ENCODE peak calls at places on chromosome 21, in ten cellular contexts. V is anterior cingulate cortex; L is lower lobe of right lung; B is NCI-H1417; K is endothelial cell; J is stimulated activated CD4-positive, alpha-beta T cell treated with anti-CD3 and anti-CD28 coated beads, Interleukin-1b, Interleukin-23, amount 100 ng/mL, for 1 hour; D is left ventricle myocardium inferior; F is astrocyte of the spinal cord; W is iPS-NIHi11; G is stomach. E is an unnamed sample.

GRCh38 chr21:33403786-33404571 is 766 bp downstream of the IFNGR2 start:
- DNase-seq in V (peak), L (peak), B (peak), K (peak), J (no peak), D (peak), F (peak), W (peak), G (peak), E (peak)

GRCh38 chr21:35814858-35815619 is 245.3 kb downstream of the SETD4 start:
- DNase-seq in V (no peak), L (no peak), B (peak), K (no peak), J (no peak), D (no peak), F (no peak), W (no peak), G (no peak), E (no peak)

GRCh38 chr21:34029724-34030528 is 43.5 kb upstream of the MRPS6 start:
- DNase-seq in V (peak), L (no peak), B (peak), K (peak), J (no peak), D (no peak), F (peak), W (peak), G (peak), E (no peak)

GRCh38 chr21:42404534-42404933 is 832 bp downstream of the UBASH3A start:
- DNase-seq in V (no peak), L (no peak), B (no peak), K (no peak), J (no peak), D (no peak), F (no peak), W (no peak), G (no peak), E (no peak)

GRCh38 chr21:42465008-42465878 is 30.8 kb downstream of the RSPH1 start:
- DNase-seq in V (no peak), L (no peak), B (no peak), K (no peak), J (no peak), D (no peak), F (peak), W (no peak), G (peak), E (no peak)

GRCh38 chr21:34800797-34801518 is 132.2 kb downstream of the CLIC6 start:
- DNase-seq in V (no peak), L (no peak), B (no peak), K (no peak), J (no peak), D (no peak), F (peak), W (no peak), G (no peak), E (no peak)

GRCh38 chr21:38817371-38818335 is 11.9 kb downstream of the ETS2 start:
- DNase-seq in V (no peak), L (no peak), B (no peak), K (no peak), J (no peak), D (no peak), F (peak), W (no peak), G (no peak), E (no peak)

GRCh38 chr21:41213081-41213480 is 45.1 kb downstream of the BACE2 start:
- DNase-seq in V (no peak), L (no peak), B (no peak), K (no peak), J (no peak), D (no peak), F (no peak), W (no peak), G (no peak), E (no peak)

GRCh38 chr21:31872452-31873274 is at the start of gene HUNK:
- DNase-seq in V (peak), L (peak), B (peak), K (peak), J (no peak), D (no peak), F (peak), W (peak), G (no peak), E (peak)

GRCh38 chr21:41365377-41366107 is 3.7 kb downstream of the MX2 start:
- DNase-seq in V (no peak), L (no peak), B (no peak), K (no peak), J (no peak), D (no peak), F (no peak), W (no peak), G (no peak), E (no peak)

GRCh38 chr21:41302976-41303375 is 13.6 kb upstream of the FAM3B start:
- DNase-seq in V (no peak), L (no peak), B (no peak), K (no peak), J (no peak), D (no peak), F (no peak), W (no peak), G (no peak), E (no peak)

GRCh38 chr21:20997633-20998455 is at the start of gene NCAM2:
- DNase-seq in V (peak), L (peak), B (peak), K (peak), J (peak), D (peak), F (peak), W (peak), G (peak), E (peak)

GRCh38 chr21:36946949-36947371 is 19.5 kb downstream of the HLCS start:
- DNase-seq in V (no peak), L (no peak), B (no peak), K (peak), J (no peak), D (no peak), F (no peak), W (peak), G (no peak), E (no peak)

GRCh38 chr21:33643658-33644311 is 1.5 kb downstream of the ITSN1 start:
- DNase-seq in V (no peak), L (no peak), B (no peak), K (peak), J (no peak), D (no peak), F (peak), W (no peak), G (no peak), E (no peak)

GRCh38 chr21:26041441-26042180 is 129.0 kb downstream of the APP start:
- DNase-seq in V (no peak), L (no peak), B (no peak), K (no peak), J (no peak), D (no peak), F (peak), W (no peak), G (no peak), E (no peak)

GRCh38 chr21:41361786-41362604 is at the start of gene MX2:
- DNase-seq in V (no peak), L (peak), B (peak), K (no peak), J (peak), D (peak), F (peak), W (no peak), G (peak), E (peak)

GRCh38 chr21:32307706-32308105 is 9.1 kb downstream of the MRAP start:
- DNase-seq in V (no peak), L (no peak), B (no peak), K (no peak), J (no peak), D (no peak), F (peak), W (no peak), G (no peak), E (no peak)

GRCh38 chr21:41168391-41169257 is 664 bp downstream of the BACE2 start:
- DNase-seq in V (peak), L (peak), B (no peak), K (peak), J (no peak), D (peak), F (peak), W (peak), G (peak), E (peak)

GRCh38 chr21:35170818-35171217 is 121.7 kb upstream of the RUNX1 start:
- DNase-seq in V (no peak), L (no peak), B (no peak), K (no peak), J (no peak), D (no peak), F (no peak), W (no peak), G (no peak), E (no peak)

GRCh38 chr21:18545908-18546307 is 142.3 kb upstream of the TMPRSS15 start:
- DNase-seq in V (no peak), L (no peak), B (no peak), K (no peak), J (no peak), D (no peak), F (peak), W (no peak), G (no peak), E (no peak)

GRCh38 chr21:27645285-27645684 is 678.4 kb upstream of the ADAMTS5 start:
- DNase-seq in V (no peak), L (no peak), B (no peak), K (no peak), J (no peak), D (no peak), F (peak), W (no peak), G (no peak), E (no peak)

GRCh38 chr21:44531606-44532128 is 8.3 kb downstream of the KRTAP10-1 start:
- DNase-seq in V (no peak), L (peak), B (no peak), K (no peak), J (no peak), D (peak), F (no peak), W (no peak), G (no peak), E (peak)

GRCh38 chr21:18369115-18369514 is 34.5 kb downstream of the TMPRSS15 start:
- DNase-seq in V (no peak), L (no peak), B (peak), K (peak), J (no peak), D (no peak), F (peak), W (peak), G (no peak), E (no peak)

GRCh38 chr21:35738342-35738961 is 321.9 kb downstream of the SETD4 start:
- DNase-seq in V (no peak), L (no peak), B (peak), K (no peak), J (no peak), D (no peak), F (peak), W (no peak), G (no peak), E (no peak)

GRCh38 chr21:42749226-42749625 is 95.8 kb downstream of the PDE9A start:
- DNase-seq in V (no peak), L (no peak), B (no peak), K (no peak), J (no peak), D (no peak), F (no peak), W (no peak), G (no peak), E (peak)

GRCh38 chr21:22597660-22598255 is 1599.5 kb downstream of the NCAM2 start:
- DNase-seq in V (no peak), L (no peak), B (no peak), K (no peak), J (no peak), D (no peak), F (no peak), W (no peak), G (no peak), E (no peak)

GRCh38 chr21:35556536-35556935 is 503.8 kb downstream of the SETD4 start:
- DNase-seq in V (no peak), L (no peak), B (no peak), K (no peak), J (no peak), D (no peak), F (no peak), W (no peak), G (no peak), E (no peak)

GRCh38 chr21:16514316-16514715 is 784.5 kb downstream of the USP25 start:
- DNase-seq in V (no peak), L (no peak), B (no peak), K (no peak), J (no peak), D (no peak), F (peak), W (no peak), G (no peak), E (no peak)

GRCh38 chr21:44894687-44895302 is 21.3 kb upstream of the PTTG1IP start:
- DNase-seq in V (no peak), L (peak), B (no peak), K (no peak), J (no peak), D (peak), F (no peak), W (no peak), G (no peak), E (no peak)

GRCh38 chr21:30207252-30207579 is 8.7 kb downstream of the CLDN8 start:
- DNase-seq in V (no peak), L (no peak), B (no peak), K (no peak), J (no peak), D (no peak), F (no peak), W (no peak), G (no peak), E (no peak)

GRCh38 chr21:33968082-33968997 is 52.7 kb upstream of the ATP5PO start:
- DNase-seq in V (no peak), L (no peak), B (no peak), K (peak), J (no peak), D (no peak), F (peak), W (peak), G (no peak), E (no peak)

GRCh38 chr21:43697758-43698643 is 20.9 kb upstream of the PDXK start:
- DNase-seq in V (no peak), L (peak), B (no peak), K (no peak), J (no peak), D (no peak), F (peak), W (no peak), G (no peak), E (no peak)

GRCh38 chr21:41681336-41681801 is 85.5 kb downstream of the RIPK4 start:
- DNase-seq in V (no peak), L (no peak), B (no peak), K (no peak), J (no peak), D (no peak), F (no peak), W (no peak), G (peak), E (no peak)

GRCh38 chr21:34968414-34969333 is 80.4 kb downstream of the RUNX1 start:
- DNase-seq in V (no peak), L (no peak), B (no peak), K (no peak), J (no peak), D (no peak), F (no peak), W (no peak), G (no peak), E (no peak)

GRCh38 chr21:33015091-33015490 is 10.6 kb upstream of the OLIG2 start:
- DNase-seq in V (no peak), L (no peak), B (no peak), K (no peak), J (no peak), D (no peak), F (no peak), W (no peak), G (no peak), E (no peak)

GRCh38 chr21:39559511-39559910 is 53.2 kb upstream of the B3GALT5 start:
- DNase-seq in V (no peak), L (no peak), B (no peak), K (no peak), J (no peak), D (no peak), F (no peak), W (no peak), G (no peak), E (no peak)